ENCODE peak calls at places on chromosomes 1 and 21, in five cellular contexts. K, B, F, C and N are unnamed samples.
A peak's percentile ranks its signal among the peaks of the same experiment; 100 is the strongest.

GRCh38 chr1:177780096-177780700 is 189.7 kb downstream of the SEC16B start:
- DNase-seq in K (peak; percentile 20), B (peak; percentile 11), F (no peak), C (peak; percentile 73), N (peak; percentile 43)

GRCh38 chr1:245336149-245336983 is 181.6 kb downstream of the KIF26B start:
- DNase-seq in K (no peak), B (no peak), F (no peak), C (no peak), N (no peak)

GRCh38 chr1:121516279-121516967 is 331.6 kb downstream of the SRGAP2C start:
- DNase-seq in K (no peak), B (no peak), F (peak; percentile 65), C (no peak), N (no peak)

GRCh38 chr1:40583980-40584379 is 52.5 kb downstream of the ZNF684 start:
- DNase-seq in K (no peak), B (no peak), F (no peak), C (no peak), N (no peak)

GRCh38 chr1:8431028-8431427 is 113.1 kb downstream of the SLC45A1 start:
- DNase-seq in K (no peak), B (no peak), F (no peak), C (no peak), N (no peak)

GRCh38 chr1:167467126-167467725 is 51.1 kb downstream of the CD247 start:
- DNase-seq in K (no peak), B (peak; percentile 32), F (no peak), C (peak; percentile 17), N (no peak)

GRCh38 chr1:225318706-225319575 is 108.9 kb downstream of the LBR start:
- DNase-seq in K (peak; percentile 52), B (no peak), F (no peak), C (peak; percentile 86), N (no peak)

GRCh38 chr1:71086331-71086730 is 5.5 kb upstream of the ZRANB2 start:
- DNase-seq in K (peak; percentile 75), B (no peak), F (no peak), C (peak; percentile 94), N (peak; percentile 41)

GRCh38 chr1:61851849-61852692 is 109.8 kb downstream of the PATJ start:
- DNase-seq in K (no peak), B (peak; percentile 41), F (no peak), C (peak; percentile 79), N (no peak)

GRCh38 chr21:42565206-42565810 is 51.7 kb downstream of the SLC37A1 start:
- DNase-seq in K (no peak), B (no peak), F (peak; percentile 46), C (no peak), N (no peak)

GRCh38 chr1:219505886-219506285 is 107.0 kb downstream of the ZC3H11B start:
- DNase-seq in K (no peak), B (no peak), F (no peak), C (peak; percentile 99), N (no peak)

GRCh38 chr1:245079021-245079609 is 75.7 kb upstream of the KIF26B start:
- DNase-seq in K (no peak), B (no peak), F (no peak), C (peak; percentile 82), N (peak; percentile 25)

GRCh38 chr1:30185313-30185712 is 538.1 kb downstream of the MATN1 start:
- DNase-seq in K (no peak), B (no peak), F (no peak), C (no peak), N (no peak)

GRCh38 chr1:70518106-70518505 is 107.0 kb downstream of the CTH start:
- DNase-seq in K (no peak), B (no peak), F (no peak), C (peak; percentile 12), N (no peak)

GRCh38 chr1:240732390-240732789 is 120.4 kb upstream of the GREM2 start:
- DNase-seq in K (peak; percentile 35), B (peak; percentile 31), F (no peak), C (peak; percentile 88), N (peak; percentile 31)

GRCh38 chr1:89871768-89872473 is 51.1 kb downstream of the LRRC8D start:
- DNase-seq in K (no peak), B (no peak), F (no peak), C (no peak), N (no peak)

GRCh38 chr1:215899901-215900300 is 332.8 kb downstream of the KCTD3 start:
- DNase-seq in K (no peak), B (no peak), F (no peak), C (no peak), N (no peak)

GRCh38 chr1:107934573-107934972 is 30.4 kb downstream of the VAV3 start:
- DNase-seq in K (no peak), B (no peak), F (no peak), C (no peak), N (no peak)

GRCh38 chr1:5686925-5687706 is 305.1 kb downstream of the NPHP4 start:
- DNase-seq in K (no peak), B (no peak), F (no peak), C (no peak), N (no peak)

GRCh38 chr1:154468480-154469240 is 33.4 kb upstream of the TDRD10 start:
- DNase-seq in K (no peak), B (no peak), F (no peak), C (no peak), N (no peak)

GRCh38 chr1:204406621-204407020 is 5.0 kb downstream of the PPP1R15B start:
- DNase-seq in K (no peak), B (no peak), F (no peak), C (no peak), N (no peak)

GRCh38 chr1:205669341-205670142 is 10.8 kb downstream of the SLC45A3 start:
- DNase-seq in K (no peak), B (no peak), F (no peak), C (no peak), N (no peak)

GRCh38 chr21:35611752-35612151 is 448.6 kb downstream of the SETD4 start:
- DNase-seq in K (no peak), B (no peak), F (no peak), C (peak; percentile 22), N (no peak)

DNA sequence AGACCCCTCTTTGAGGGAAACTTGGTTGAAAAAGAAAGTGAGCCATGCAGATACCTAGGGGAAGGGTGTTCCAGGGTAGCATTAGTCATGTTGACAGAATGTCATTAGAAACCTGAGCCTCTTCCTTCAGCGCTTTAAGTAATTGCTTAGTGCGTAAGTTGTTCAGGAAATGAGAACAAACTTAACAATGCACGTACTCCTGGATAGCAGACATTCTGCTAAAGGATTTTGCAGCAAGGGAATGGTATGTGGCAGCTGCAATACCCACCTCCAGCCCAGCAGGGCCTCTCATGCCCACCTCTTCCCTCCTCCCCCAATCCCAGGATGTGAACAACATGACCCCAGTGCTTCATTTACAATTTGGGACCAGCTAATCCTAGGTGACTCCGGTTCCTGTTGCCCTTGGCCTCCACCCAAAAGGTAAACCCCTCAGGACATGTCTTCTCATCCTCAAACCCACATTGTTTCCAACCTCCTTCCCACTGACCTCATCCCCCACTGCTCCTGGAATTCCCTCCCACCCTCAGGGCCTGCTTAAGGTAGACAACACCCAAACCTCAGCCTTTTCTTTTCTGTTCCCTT is 98.0 kb upstream of the BCAR3 start:
- DNase-seq in K (peak; percentile 72), B (peak; percentile 56), F (no peak), C (peak; percentile 99), N (peak; percentile 96)
- H3K4me3 ChIP-seq in K (no peak overlapping the region), B (no peak overlapping the region), F (no peak overlapping the region), C (no peak overlapping the region), N (no peak overlapping the region)

GRCh38 chr1:47534040-47534328 is 96.1 kb downstream of the FOXD2 start:
- DNase-seq in K (no peak), B (no peak), F (no peak), C (no peak), N (no peak)

GRCh38 chr1:47529520-47530098 is 91.8 kb downstream of the FOXD2 start:
- DNase-seq in K (no peak), B (no peak), F (no peak), C (peak; percentile 36), N (no peak)

GRCh38 chr1:47533176-47534039 is 95.6 kb downstream of the FOXD2 start:
- DNase-seq in K (no peak), B (peak; percentile 1), F (no peak), C (no peak), N (no peak)

GRCh38 chr1:47534417-47534816 is 96.6 kb downstream of the FOXD2 start:
- DNase-seq in K (no peak), B (no peak), F (no peak), C (no peak), N (no peak)

GRCh38 chr1:47532831-47533175 is 95.0 kb downstream of the FOXD2 start:
- DNase-seq in K (no peak), B (no peak), F (no peak), C (no peak), N (no peak)
- H3K4me3 ChIP-seq in K (peak overlapping the region; percentile 13), B (peak overlapping the region; percentile 29), F (peak overlapping the region; percentile 12), C (no peak overlapping the region), N (peak overlapping the region; percentile 40)

GRCh38 chr21:45454924-45455315 is 50.0 kb downstream of the COL18A1 start:
- DNase-seq in K (no peak), B (no peak), F (no peak), C (no peak), N (no peak)

GRCh38 chr21:45456014-45456835 is 51.3 kb downstream of the COL18A1 start:
- DNase-seq in K (no peak), B (no peak), F (peak; percentile 63), C (no peak), N (no peak)

GRCh38 chr21:45454081-45454923 is 49.3 kb downstream of the COL18A1 start:
- DNase-seq in K (no peak), B (no peak), F (peak; percentile 96), C (no peak), N (no peak)

GRCh38 chr21:45456836-45457160 is 51.8 kb downstream of the COL18A1 start:
- DNase-seq in K (no peak), B (no peak), F (peak; percentile 65), C (no peak), N (no peak)

DNA sequence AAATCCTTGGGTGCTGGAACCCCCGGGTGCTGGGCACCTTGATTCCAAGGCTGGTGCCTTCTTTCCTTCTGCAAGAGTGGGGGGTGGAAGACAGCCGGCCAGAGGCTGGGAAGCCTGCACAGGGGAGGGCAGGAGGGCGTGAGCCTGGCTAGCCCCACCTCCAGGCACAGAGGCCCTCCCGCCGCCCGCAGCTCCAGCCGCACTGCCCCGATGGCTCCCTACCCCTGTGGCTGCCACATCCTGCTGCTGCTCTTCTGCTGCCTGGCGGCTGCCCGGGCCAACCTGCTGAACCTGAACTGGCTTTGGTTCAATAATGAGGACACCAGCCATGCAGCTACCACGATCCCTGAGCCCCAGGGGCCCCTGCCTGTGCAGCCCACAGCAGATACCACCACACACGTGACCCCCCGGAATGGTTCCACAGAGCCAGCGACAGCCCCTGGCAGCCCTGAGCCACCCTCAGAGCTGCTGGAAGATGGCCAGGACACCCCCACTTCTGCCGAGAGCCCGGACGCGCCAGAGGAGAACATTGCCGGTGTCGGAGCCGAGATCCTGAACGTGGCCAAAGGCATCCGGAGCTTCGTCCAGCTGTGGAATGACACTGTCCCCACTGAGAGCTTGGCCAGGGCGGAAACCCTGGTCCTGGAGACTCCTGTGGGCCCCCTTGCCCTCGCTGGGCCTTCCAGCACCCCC is 50.5 kb downstream of the COL18A1 start:
- DNase-seq in K (no peak), B (no peak), F (peak; percentile 95), C (peak; percentile 69), N (no peak)
- H3K4me3 ChIP-seq in K (peak overlapping the region; percentile 24), B (no peak overlapping the region), F (peak overlapping the region; percentile 69), C (peak overlapping the region; percentile 32), N (no peak overlapping the region)

DNA sequence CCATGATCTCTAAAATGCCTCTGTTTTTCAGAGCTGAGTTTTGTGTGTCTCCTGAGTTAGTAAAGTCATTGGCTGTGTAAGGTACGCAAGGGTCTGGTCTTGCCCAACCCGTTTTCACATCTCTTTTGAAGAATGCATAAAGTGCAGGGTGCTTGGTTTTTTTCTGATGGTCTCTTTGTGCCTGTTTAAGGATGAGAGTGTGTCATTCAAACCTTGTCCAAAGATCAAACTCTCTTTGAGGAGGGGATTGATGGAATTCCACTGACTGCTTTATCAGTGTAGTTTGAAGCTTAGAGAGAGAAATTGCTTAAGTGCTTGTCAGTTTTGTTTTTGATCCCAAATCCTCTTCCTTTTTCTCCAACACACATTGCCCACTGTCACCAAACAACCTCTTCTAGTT is 20.0 kb upstream of the C8B start:
- DNase-seq in K (no peak), B (no peak), F (no peak), C (no peak), N (no peak)
- H3K4me3 ChIP-seq in K (no peak overlapping the region), B (no peak overlapping the region), F (no peak overlapping the region), C (no peak overlapping the region), N (no peak overlapping the region)